ENCODE peak calls at places on chromosomes 16 and 17, in four cellular contexts. V is IMR-90, M is H9, S is neuronal stem cell. T is an unnamed sample.
A peak's percentile ranks its signal among the peaks of the same experiment; 100 is the strongest.

GRCh38 chr17:2337811-2338657 is 733 bp downstream of the SGSM2 start:
- DNase-seq in V (peak; percentile 44), S (peak; percentile 42), M (peak; percentile 70), T (peak; percentile 67)

GRCh38 chr16:75096730-75097129 is 19.9 kb downstream of the LDHD start:
- DNase-seq in V (no peak), S (no peak), M (peak; percentile 88), T (peak; percentile 85)

GRCh38 chr17:34673995-34674900 is 94.9 kb downstream of the TMEM132E start:
- DNase-seq in S (no peak), M (no peak), V (no peak), T (no peak)

GRCh38 chr17:76268015-76268749 is 3.0 kb downstream of the UBALD2 start:
- DNase-seq in M (no peak), V (peak; percentile 45), S (no peak), T (peak; percentile 50)

GRCh38 chr16:23334421-23334853 is 32.3 kb downstream of the SCNN1B start:
- DNase-seq in S (no peak), M (no peak), V (no peak), T (no peak)

GRCh38 chr17:16938031-16938430 is 33.9 kb downstream of the TNFRSF13B start:
- DNase-seq in V (no peak), M (no peak), S (no peak), T (no peak)

GRCh38 chr17:55726440-55726839 is 3.8 kb upstream of the TMEM100 start:
- DNase-seq in V (peak; percentile 91), S (no peak), M (no peak), T (no peak)

GRCh38 chr17:82097187-82097918 is 683 bp downstream of the FASN start:
- DNase-seq in M (no peak), S (no peak), V (peak; percentile 64), T (peak; percentile 78)

GRCh38 chr17:57672205-57672632 is 72.9 kb downstream of the CCDC182 start:
- DNase-seq in V (peak; percentile 51), S (no peak), M (no peak), T (no peak)

GRCh38 chr17:57670769-57671545 is 74.1 kb downstream of the CCDC182 start:
- DNase-seq in V (no peak), M (no peak), S (no peak), T (no peak)

GRCh38 chr17:57671546-57672204 is 73.4 kb downstream of the CCDC182 start:
- DNase-seq in V (peak; percentile 69), S (peak; percentile 67), M (peak; percentile 95), T (peak; percentile 74)

GRCh38 chr17:57668332-57668731 is 76.8 kb downstream of the CCDC182 start:
- DNase-seq in M (no peak), S (no peak), V (no peak), T (no peak)

DNA sequence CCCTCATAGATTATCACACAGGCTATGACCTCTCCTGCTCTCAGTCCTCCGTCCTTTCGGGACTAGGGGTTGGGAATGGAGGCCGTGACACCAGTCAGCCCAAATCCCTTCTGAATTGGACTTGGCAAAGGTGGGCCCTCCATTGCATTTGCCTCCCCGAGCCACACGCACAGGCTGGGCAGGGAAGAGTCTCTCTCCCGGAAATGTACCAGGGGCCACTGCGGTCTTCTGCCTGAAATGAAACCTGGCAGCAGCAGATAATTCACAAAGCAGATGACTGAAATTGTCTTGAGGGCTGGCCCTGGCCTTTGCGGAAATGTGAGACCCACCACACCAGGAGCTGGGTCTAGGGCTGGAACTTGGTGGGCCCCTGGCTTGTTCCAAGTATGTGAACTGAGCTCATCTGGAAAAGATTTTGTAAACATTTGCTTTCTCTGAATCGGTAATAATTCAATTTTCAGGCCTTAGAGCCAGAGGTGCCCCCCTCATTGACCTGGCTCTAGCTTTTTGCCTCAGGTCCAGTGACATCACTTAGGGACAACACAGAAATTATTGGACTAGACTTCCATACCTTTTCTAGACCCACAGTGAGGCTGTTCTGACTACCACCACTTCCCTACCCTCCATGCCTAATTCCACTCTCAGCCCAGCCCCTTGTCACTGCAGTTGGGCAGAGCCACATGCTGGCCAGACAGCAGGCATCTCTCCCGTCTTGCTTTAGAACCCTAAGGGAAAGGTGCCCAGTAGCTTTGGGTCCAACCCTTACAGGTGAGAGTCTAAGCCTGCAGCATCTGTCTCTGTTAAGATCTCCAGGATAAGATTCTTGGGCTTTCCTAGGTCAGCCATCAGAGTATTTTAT is 75.2 kb downstream of the CCDC182 start:
- DNase-seq in V (no peak), M (peak; percentile 20), S (no peak), T (no peak)
- H2BK120ac ChIP-seq in V (no peak overlapping the region), M (no peak overlapping the region), S (no peak overlapping the region), T (peak overlapping the region; percentile 11)

GRCh38 chr17:37065486-37066321 is 117.0 kb downstream of the AATF start:
- DNase-seq in V (no peak), S (no peak), M (peak; percentile 84), T (no peak)
- H2BK120ac ChIP-seq in V (no peak overlapping the region), S (no peak overlapping the region), M (no peak overlapping the region), T (no peak overlapping the region)

GRCh38 chr16:30658731-30659506 is 688 bp downstream of the FBRS start:
- DNase-seq in M (no peak), V (peak; percentile 97), S (peak; percentile 94), T (peak; percentile 99)
- H2BK120ac ChIP-seq in M (no peak overlapping the region), V (peak overlapping the region; percentile 80), S (no peak overlapping the region), T (peak overlapping the region; percentile 69)

DNA sequence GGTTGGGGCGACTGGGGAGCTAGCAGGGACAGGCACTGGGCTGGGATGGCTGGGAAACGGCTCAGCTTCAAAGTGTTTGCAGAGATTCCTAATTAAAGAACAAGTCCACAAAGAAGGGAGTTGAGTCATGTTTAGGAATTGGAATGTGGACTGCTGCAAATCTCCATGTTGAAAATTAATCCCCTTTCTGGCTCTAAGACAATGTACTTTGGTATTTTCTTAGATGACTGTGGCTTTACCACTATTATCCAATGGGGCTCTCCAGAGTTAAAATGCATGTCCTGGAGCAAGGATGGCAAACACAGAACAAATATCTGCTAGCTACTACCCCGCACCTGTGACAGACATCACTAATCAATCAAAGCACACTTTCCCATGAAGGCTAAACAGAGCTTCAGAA is 22.2 kb upstream of the WSCD1 start:
- DNase-seq in M (no peak), S (no peak), V (no peak), T (no peak)
- H2BK120ac ChIP-seq in M (no peak overlapping the region), S (no peak overlapping the region), V (no peak overlapping the region), T (no peak overlapping the region)

GRCh38 chr17:68886401-68886800 is 68.8 kb downstream of the ABCA8 start:
- DNase-seq in S (no peak), M (no peak), V (no peak), T (no peak)

GRCh38 chr17:68884888-68885287 is 70.3 kb downstream of the ABCA8 start:
- DNase-seq in V (no peak), M (no peak), S (no peak), T (no peak)
- H2BK120ac ChIP-seq in V (no peak overlapping the region), M (no peak overlapping the region), S (no peak overlapping the region), T (no peak overlapping the region)

GRCh38 chr16:57244767-57245471 is at the start of gene ARL2BP:
- DNase-seq in V (peak; percentile 96), M (peak; percentile 99), S (peak; percentile 97), T (peak; percentile 98)
- H2BK120ac ChIP-seq in V (no peak within 1 kb of the TSS), M (no peak within 1 kb of the TSS), S (no peak within 1 kb of the TSS), T (peak within 1 kb of the TSS; percentile 65)

DNA sequence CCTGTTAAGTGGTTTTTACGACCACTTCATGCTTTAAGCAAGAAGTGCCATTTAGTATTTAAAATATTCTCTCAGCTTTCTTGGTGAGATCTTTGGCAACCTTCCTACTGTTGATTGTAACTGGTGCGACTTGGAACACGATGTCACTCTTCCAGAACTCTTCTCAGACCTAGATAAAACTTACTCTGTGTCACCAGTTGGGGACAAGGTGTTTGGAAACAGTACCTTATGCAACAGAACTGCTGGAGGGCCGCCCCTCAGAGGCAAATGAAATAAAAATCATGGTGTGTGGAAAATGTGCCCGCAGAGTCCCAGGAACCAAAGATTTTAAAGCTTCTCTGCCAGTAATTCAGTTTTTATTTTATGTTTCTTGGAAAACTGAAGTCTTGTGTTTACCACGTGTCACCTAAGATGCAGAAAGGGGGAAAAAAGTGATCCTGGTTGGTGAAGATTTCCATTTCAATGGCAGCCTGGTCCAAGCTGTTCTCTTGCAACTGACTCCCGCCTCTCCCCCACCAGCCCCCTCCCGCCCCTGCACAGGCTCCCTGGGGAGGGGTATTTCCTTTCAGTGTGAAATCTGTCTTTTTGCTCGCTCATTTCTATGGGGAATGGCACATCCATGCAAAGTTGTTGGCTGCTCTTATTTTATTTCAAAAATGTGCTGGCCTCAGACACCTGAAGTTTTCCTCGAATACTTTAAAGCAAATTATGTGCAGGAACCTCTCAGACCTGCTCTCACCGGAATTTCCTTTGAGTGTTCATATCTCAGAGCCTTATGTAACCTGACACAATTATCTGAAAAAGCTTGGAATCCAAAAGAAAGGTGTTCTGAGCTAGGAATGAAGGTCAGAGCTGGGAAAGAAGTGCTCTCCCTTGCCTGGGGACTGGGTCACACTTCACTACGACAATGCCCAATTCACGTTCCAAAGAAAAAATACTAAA is 7.0 kb upstream of the HSD11B2 start:
- DNase-seq in S (no peak), V (no peak), M (peak; percentile 73), T (peak; percentile 95)
- H2BK120ac ChIP-seq in S (no peak overlapping the region), V (no peak overlapping the region), M (no peak overlapping the region), T (no peak overlapping the region)

DNA sequence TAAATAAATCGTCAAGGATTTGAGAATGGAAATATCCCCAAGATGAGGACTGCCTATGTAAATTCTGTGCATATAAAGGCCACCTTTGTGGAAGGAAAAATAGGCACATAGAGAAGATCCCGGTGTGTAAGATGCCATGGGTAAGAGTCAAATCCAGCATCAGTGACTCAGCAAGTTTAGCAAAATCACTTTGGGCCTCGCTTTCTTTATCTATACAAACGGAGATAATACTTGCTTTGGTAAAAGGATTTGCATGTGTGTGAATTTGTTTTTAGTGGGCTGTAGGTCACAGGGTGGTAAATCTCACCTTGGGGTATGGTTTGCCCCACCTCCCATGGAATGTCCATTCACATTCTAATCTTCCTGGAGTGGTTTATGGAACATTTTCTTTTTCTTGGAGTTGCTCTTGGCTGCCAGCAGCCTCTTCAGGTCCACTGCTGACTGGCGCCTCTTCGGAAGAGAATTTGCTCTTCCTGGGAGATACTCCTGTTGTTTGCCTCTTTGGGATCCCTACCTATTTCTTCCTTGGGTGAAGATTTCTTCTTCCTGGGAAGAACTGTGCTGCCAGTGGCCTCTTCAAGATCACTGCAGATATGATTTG is 587.6 kb downstream of the CDH11 start:
- DNase-seq in V (no peak), S (no peak), M (no peak), T (no peak)
- H2BK120ac ChIP-seq in V (no peak overlapping the region), S (no peak overlapping the region), M (no peak overlapping the region), T (no peak overlapping the region)

GRCh38 chr16:13229039-13229438 is 327.6 kb downstream of the SHISA9 start:
- DNase-seq in S (no peak), M (no peak), V (no peak), T (no peak)
- H2BK120ac ChIP-seq in S (no peak overlapping the region), M (no peak overlapping the region), V (no peak overlapping the region), T (no peak overlapping the region)

GRCh38 chr17:44217738-44218343 is 1.6 kb downstream of the UBTF start:
- DNase-seq in V (no peak), S (no peak), M (no peak), T (no peak)
- H2BK120ac ChIP-seq in V (no peak overlapping the region), S (no peak overlapping the region), M (no peak overlapping the region), T (peak overlapping the region; percentile 73)

T was measured in trophoblast cell.